ENCODE peak calls at places on chromosomes 4 and X, in eight cellular contexts. B, D, J, T, U, M, N and P are unnamed samples.

GRCh38 chr4:119479180-119479814 is 149.3 kb downstream of the PDE5A start:
- DNase-seq in B (no peak), D (no peak), J (no peak), T (no peak), U (no peak), M (no peak), N (no peak), P (no peak)

GRCh38 chrX:40083120-40083978 is 14.4 kb downstream of the BCOR start:
- DNase-seq in B (no peak), D (no peak), J (peak; percentile 44), T (no peak), U (no peak), M (no peak), N (no peak), P (no peak)

GRCh38 chr4:160117686-160118085 is 1014.8 kb downstream of the RAPGEF2 start:
- DNase-seq in B (no peak), D (no peak), J (no peak), T (no peak), U (no peak), M (no peak), N (no peak), P (no peak)

GRCh38 chr4:34105311-34105710 is 2139.0 kb downstream of the ARAP2 start:
- DNase-seq in B (no peak), D (no peak), J (no peak), T (no peak), U (no peak), M (no peak), N (peak; percentile 2), P (no peak)

GRCh38 chrX:80807606-80808159 is 2.0 kb downstream of the BRWD3 start:
- DNase-seq in B (no peak), D (peak; percentile 0), J (no peak), T (no peak), U (no peak), M (no peak), N (no peak), P (no peak)

GRCh38 chr4:181475781-181476180 is 767.4 kb upstream of the TENM3 start:
- DNase-seq in B (no peak), D (no peak), J (no peak), T (no peak), U (no peak), M (no peak), N (no peak), P (peak; percentile 13)

GRCh38 chrX:126141014-126141413 is 25.1 kb downstream of the DCAF12L2 start:
- DNase-seq in B (no peak), D (no peak), J (no peak), T (no peak), U (no peak), M (no peak), N (no peak), P (no peak)

GRCh38 chrX:3312109-3312508 is 34.3 kb downstream of the MXRA5 start:
- DNase-seq in B (no peak), D (no peak), J (no peak), T (no peak), U (no peak), M (no peak), N (no peak), P (no peak)

GRCh38 chr4:44760142-44760898 is 34.0 kb upstream of the GNPDA2 start:
- DNase-seq in B (no peak), D (peak; percentile 48), J (peak; percentile 2), T (peak; percentile 4), U (no peak), M (peak; percentile 31), N (peak; percentile 7), P (no peak)

GRCh38 chr4:139509727-139510410 is 46.1 kb downstream of the SETD7 start:
- DNase-seq in B (no peak), D (peak; percentile 10), J (no peak), T (no peak), U (no peak), M (no peak), N (no peak), P (no peak)

GRCh38 chr4:1862055-1862911 is 6.3 kb upstream of the LETM1 start:
- DNase-seq in B (no peak), D (no peak), J (peak; percentile 60), T (peak; percentile 30), U (no peak), M (no peak), N (no peak), P (no peak)

GRCh38 chr4:169160825-169161224 is 109.9 kb downstream of the SH3RF1 start:
- DNase-seq in B (no peak), D (no peak), J (no peak), T (no peak), U (no peak), M (no peak), N (peak; percentile 46), P (no peak)

GRCh38 chr4:153651961-153652784 is 31.9 kb upstream of the TLR2 start:
- DNase-seq in B (no peak), D (no peak), J (no peak), T (no peak), U (no peak), M (no peak), N (no peak), P (no peak)

GRCh38 chr4:168212656-168213055 is 105.9 kb downstream of the DDX60 start:
- DNase-seq in B (no peak), D (no peak), J (no peak), T (no peak), U (no peak), M (no peak), N (no peak), P (no peak)

GRCh38 chrX:133668225-133668931 is 253.1 kb upstream of the GPC4 start:
- DNase-seq in B (no peak), D (peak; percentile 39), J (peak; percentile 1), T (no peak), U (no peak), M (no peak), N (no peak), P (no peak)

GRCh38 chr4:1371151-1371830 is 24.3 kb downstream of the UVSSA start:
- DNase-seq in B (no peak), D (no peak), J (no peak), T (no peak), U (no peak), M (no peak), N (no peak), P (no peak)

GRCh38 chrX:107574711-107575110 is 53.6 kb upstream of the PRPS1 start:
- DNase-seq in B (no peak), D (no peak), J (no peak), T (no peak), U (no peak), M (no peak), N (peak; percentile 62), P (no peak)

GRCh38 chr4:99606716-99607115 is 32.1 kb downstream of the MTTP start:
- DNase-seq in B (no peak), D (no peak), J (no peak), T (no peak), U (no peak), M (no peak), N (no peak), P (no peak)

GRCh38 chr4:2283199-2283711 is 21.3 kb upstream of the MXD4 start:
- DNase-seq in B (no peak), D (no peak), J (no peak), T (no peak), U (no peak), M (no peak), N (no peak), P (no peak)

GRCh38 chr4:41142946-41143720 is 71.2 kb downstream of the APBB2 start:
- DNase-seq in B (peak; percentile 74), D (peak; percentile 79), J (no peak), T (no peak), U (peak; percentile 88), M (no peak), N (peak; percentile 97), P (no peak)

GRCh38 chr4:41575207-41575606 is 37.2 kb downstream of the LIMCH1 start:
- DNase-seq in B (no peak), D (no peak), J (no peak), T (no peak), U (no peak), M (no peak), N (no peak), P (no peak)